ENCODE peak calls at places on chromosomes 12 and 14, in four cellular contexts. J, G, O and R are unnamed samples.
A peak's percentile ranks its signal among the peaks of the same experiment; 100 is the strongest.

GRCh38 chr12:23631991-23632390 is 317.5 kb downstream of the SOX5 start:
- DNase-seq in J (no peak), G (no peak), O (no peak), R (no peak)

GRCh38 chr12:52004042-52004648 is 2.6 kb upstream of the TAMALIN start:
- DNase-seq in J (no peak), G (no peak), O (peak; percentile 66), R (peak; percentile 74)

GRCh38 chr12:32273712-32274111 is 125.6 kb upstream of the FGD4 start:
- DNase-seq in J (peak; percentile 5), G (no peak), O (peak; percentile 77), R (no peak)

GRCh38 chr12:28032811-28033537 is 60.4 kb upstream of the PTHLH start:
- DNase-seq in J (no peak), G (no peak), O (no peak), R (no peak)

GRCh38 chr14:53534841-53535240 is 381.7 kb upstream of the DDHD1 start:
- DNase-seq in J (no peak), G (no peak), O (no peak), R (no peak)

GRCh38 chr14:89429206-89430091 is 12.4 kb upstream of the FOXN3 start:
- DNase-seq in J (no peak), G (peak; percentile 70), O (no peak), R (no peak)

GRCh38 chr12:64688715-64689114 is 70.5 kb downstream of the GNS start:
- DNase-seq in J (no peak), G (no peak), O (no peak), R (no peak)

GRCh38 chr14:76924363-76925151 is 98.3 kb downstream of the LRRC74A start:
- DNase-seq in J (no peak), G (peak; percentile 51), O (no peak), R (no peak)

GRCh38 chr12:75917083-75917482 is 114.5 kb downstream of the PHLDA1 start:
- DNase-seq in J (no peak), G (no peak), O (no peak), R (no peak)

GRCh38 chr12:91985002-91985767 is 160.5 kb downstream of the BTG1 start:
- DNase-seq in J (no peak), G (no peak), O (peak; percentile 15), R (no peak)

GRCh38 chr12:47078733-47079364 is 572 bp upstream of the PCED1B start:
- DNase-seq in J (peak; percentile 23), G (peak; percentile 31), O (peak; percentile 41), R (peak; percentile 56)

GRCh38 chr12:66707002-66707697 is 28.3 kb upstream of the GRIP1 start:
- DNase-seq in J (no peak), G (no peak), O (no peak), R (no peak)

GRCh38 chr12:100652488-100652887 is 79.0 kb downstream of the GAS2L3 start:
- DNase-seq in J (no peak), G (no peak), O (no peak), R (no peak)

GRCh38 chr14:53668861-53669260 is 287.8 kb downstream of the BMP4 start:
- DNase-seq in J (no peak), G (no peak), O (no peak), R (no peak)

GRCh38 chr12:121576851-121577391 is 3.9 kb downstream of the KDM2B start:
- DNase-seq in J (no peak), G (no peak), O (peak; percentile 28), R (no peak)

GRCh38 chr14:92135269-92135668 is 13.5 kb downstream of the CPSF2 start:
- DNase-seq in J (no peak), G (no peak), O (peak; percentile 9), R (no peak)

GRCh38 chr14:70782361-70782760 is 27.0 kb downstream of the MAP3K9 start:
- DNase-seq in J (no peak), G (peak; percentile 12), O (no peak), R (no peak)